ENCODE peak calls at places on chromosomes 4 and X, in four cellular contexts. O is lung, U is IMR-90, I is WERI-Rb-1. N is an unnamed sample.
A peak's percentile ranks its signal among the peaks of the same experiment; 100 is the strongest.

GRCh38 chrX:95884196-95884595 is 800.4 kb upstream of the DIAPH2 start:
- DNase-seq in U (no peak), O (no peak), I (no peak), N (no peak)

GRCh38 chr4:142473218-142473959 is 372.7 kb downstream of the INPP4B start:
- DNase-seq in I (no peak), O (peak; percentile 39), U (no peak), N (no peak)

GRCh38 chrX:155242300-155242699 is 22.0 kb downstream of the RAB39B start:
- DNase-seq in O (no peak), U (no peak), I (no peak), N (no peak)

GRCh38 chr4:126986828-126987227 is 645.9 kb upstream of the INTU start:
- DNase-seq in O (no peak), U (peak; percentile 82), I (no peak), N (no peak)

GRCh38 chr4:73867783-73868182 is 1.4 kb upstream of the CXCL1 start:
- DNase-seq in I (peak; percentile 32), U (no peak), O (no peak), N (no peak)

GRCh38 chr4:127888559-127888958 is 7.9 kb downstream of the PLK4 start:
- DNase-seq in I (no peak), U (no peak), O (no peak), N (no peak)

GRCh38 chrX:107736781-107737531 is 38.6 kb downstream of the TSC22D3 start:
- DNase-seq in O (no peak), U (no peak), I (no peak), N (no peak)

GRCh38 chrX:10615931-10616780 is 4.2 kb downstream of the MID1 start:
- DNase-seq in U (peak; percentile 58), I (peak; percentile 45), O (no peak), N (no peak)

GRCh38 chrX:10021461-10022272 is 54.5 kb downstream of the CLDN34 start:
- DNase-seq in I (no peak), O (no peak), U (peak; percentile 14), N (no peak)

GRCh38 chr4:19301527-19301926 is 950.2 kb upstream of the SLIT2 start:
- DNase-seq in O (no peak), I (no peak), U (no peak), N (no peak)

GRCh38 chr4:4762300-4762699 is 97.2 kb upstream of the MSX1 start:
- DNase-seq in I (no peak), U (no peak), O (no peak), N (no peak)

GRCh38 chrX:35122756-35123155 is 180.2 kb downstream of the FAM47B start:
- DNase-seq in O (no peak), U (peak; percentile 70), I (no peak), N (no peak)

GRCh38 chr4:2696423-2696822 is 59.7 kb downstream of the TNIP2 start:
- DNase-seq in I (no peak), U (no peak), O (no peak), N (no peak)

GRCh38 chr4:153741529-153741928 is 18.3 kb downstream of the RNF175 start:
- DNase-seq in U (no peak), O (no peak), I (no peak), N (no peak)

GRCh38 chr4:22191565-22192301 is 243.2 kb upstream of the KCNIP4 start:
- DNase-seq in O (no peak), U (no peak), I (no peak), N (no peak)

GRCh38 chr4:139522457-139522856 is 33.6 kb downstream of the SETD7 start:
- DNase-seq in U (no peak), I (no peak), O (no peak), N (no peak)

DNA sequence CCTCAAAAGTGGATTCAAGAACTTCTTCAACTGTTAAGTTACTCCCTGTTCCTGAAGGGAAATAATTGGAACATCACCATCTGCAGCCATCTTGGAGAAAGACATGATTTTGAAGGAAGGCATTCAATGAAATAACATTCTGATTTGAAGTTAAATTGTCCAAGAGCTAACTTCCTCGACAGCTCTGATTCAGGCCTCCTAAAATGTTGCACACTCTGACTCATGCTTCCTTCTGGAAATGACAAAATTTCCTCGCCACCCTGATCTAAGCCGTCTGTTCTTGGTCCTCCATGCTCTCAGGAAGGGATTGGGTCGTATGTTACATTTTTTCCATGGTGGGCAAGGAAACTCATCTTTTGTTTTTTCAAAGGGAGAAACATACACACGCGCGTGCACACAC is 496.9 kb upstream of the DIPK2B start:
- DNase-seq in O (no peak), I (no peak), U (peak; percentile 90), N (no peak)
- H3K27ac ChIP-seq in O (no peak overlapping the region), I (no peak overlapping the region), U (peak overlapping the region; percentile 16), N (no peak overlapping the region)

GRCh38 chrX:40542972-40543371 is 37.8 kb upstream of the ATP6AP2 start:
- DNase-seq in U (no peak), O (no peak), I (no peak), N (no peak)

GRCh38 chrX:40539214-40540142 is 41.3 kb upstream of the ATP6AP2 start:
- DNase-seq in O (peak; percentile 59), I (peak; percentile 71), U (peak; percentile 71), N (peak; percentile 64)

GRCh38 chrX:40543661-40544328 is 37.0 kb upstream of the ATP6AP2 start:
- DNase-seq in O (no peak), I (peak; percentile 25), U (peak; percentile 71), N (no peak)

GRCh38 chrX:40544343-40545250 is 36.2 kb upstream of the ATP6AP2 start:
- DNase-seq in O (no peak), U (peak; percentile 25), I (peak; percentile 35), N (no peak)

DNA sequence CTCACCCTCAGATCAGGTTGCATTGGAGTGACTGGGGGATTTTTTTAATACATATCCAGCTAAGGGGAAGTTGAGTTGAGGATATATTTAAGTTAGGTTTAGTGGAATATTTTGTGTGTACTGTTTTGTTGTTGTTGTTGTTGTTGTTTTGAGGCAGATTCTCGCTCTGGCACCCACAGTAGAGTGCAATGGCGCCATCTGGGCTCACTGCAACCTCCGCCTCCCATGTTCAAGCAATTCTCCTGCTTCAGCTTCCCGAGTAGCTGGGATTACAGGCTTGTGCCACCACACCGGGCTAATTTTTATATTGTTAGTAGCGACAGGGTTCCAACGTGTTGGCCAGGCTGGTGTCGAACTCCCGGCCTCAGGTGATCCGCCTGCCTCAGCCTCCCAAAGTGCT is 38.6 kb upstream of the ATP6AP2 start:
- DNase-seq in U (no peak), I (peak; percentile 24), O (no peak), N (no peak)
- TF ChIP-seq CTCF in U (no peak), I (peak; percentile 46), O (no peak), N (no peak)

GRCh38 chrX:56932653-56933339 is 62.5 kb downstream of the SPIN3 start:
- DNase-seq in I (no peak), U (no peak), O (no peak), N (no peak)
- H3K27me3 ChIP-seq in I (peaks cover 16% of the 10 kb centered on the region), U (no peaks in the 10 kb centered on the region), O (no peaks in the 10 kb centered on the region), N (no peaks in the 10 kb centered on the region)

GRCh38 chr4:77197361-77197760 is 40.4 kb downstream of the CCNG2 start:
- DNase-seq in I (no peak), O (no peak), U (no peak), N (no peak)

GRCh38 chr4:77194989-77195388 is 38.0 kb downstream of the CCNG2 start:
- DNase-seq in O (no peak), U (no peak), I (peak; percentile 61), N (no peak)

GRCh38 chr4:77199276-77199675 is 42.3 kb downstream of the CCNG2 start:
- DNase-seq in U (no peak), O (no peak), I (no peak), N (no peak)

GRCh38 chr4:77194366-77194765 is 37.4 kb downstream of the CCNG2 start:
- DNase-seq in I (no peak), O (no peak), U (no peak), N (no peak)

DNA sequence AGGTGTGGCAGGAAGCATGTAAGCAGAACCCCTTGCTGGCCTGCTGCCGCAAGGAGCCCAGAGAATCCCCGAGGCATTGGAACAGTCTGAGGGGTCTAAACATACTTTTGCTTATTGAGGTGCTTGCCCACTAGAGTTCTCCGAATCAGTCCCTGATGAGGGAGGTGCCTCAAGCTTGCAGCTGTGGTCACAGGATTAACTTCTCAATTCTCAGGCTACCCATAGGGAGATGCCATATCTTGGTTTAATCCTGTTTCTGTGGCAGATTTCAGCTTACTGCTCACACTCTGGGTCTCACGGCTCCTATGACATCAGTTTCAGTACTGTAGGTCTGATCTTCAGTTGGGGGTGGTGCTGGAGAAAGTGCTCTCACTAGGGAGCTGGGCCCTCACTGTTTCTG is 39.9 kb downstream of the CCNG2 start:
- DNase-seq in I (peak; percentile 55), U (no peak), O (no peak), N (no peak)
- H3K27ac ChIP-seq in I (no peak overlapping the region), U (no peak overlapping the region), O (no peak overlapping the region), N (no peak overlapping the region)

GRCh38 chr4:161642708-161643107 is 521.1 kb downstream of the FSTL5 start:
- DNase-seq in U (no peak), I (no peak), O (no peak), N (no peak)
- TF ChIP-seq CTCF in U (no peak), I (no peak), O (no peak), N (no peak)

DNA sequence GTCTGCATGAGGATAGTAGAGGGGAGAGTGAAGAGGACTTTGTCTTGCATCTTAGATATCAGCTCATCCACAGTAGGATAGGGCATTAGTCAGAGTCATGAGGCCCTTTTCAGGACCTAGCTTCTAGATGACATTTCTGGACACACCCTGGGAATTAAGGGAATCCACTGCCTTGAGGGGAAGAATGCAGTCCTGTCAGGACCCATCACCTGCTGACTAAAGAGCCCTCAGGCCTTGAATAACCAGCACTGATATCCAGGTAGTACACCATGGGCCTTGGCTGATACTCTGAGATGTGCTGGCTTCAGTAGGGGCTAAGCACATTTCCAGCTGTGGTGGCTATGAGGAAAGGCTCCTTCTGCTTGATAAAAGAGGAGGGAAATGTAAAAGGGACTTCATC is 134.4 kb downstream of the EDA2R start:
- DNase-seq in O (no peak), U (no peak), I (no peak), N (no peak)
- H3K27me3 ChIP-seq in O (no peaks in the 10 kb centered on the region), U (no peaks in the 10 kb centered on the region), I (peaks cover 10% of the 10 kb centered on the region), N (no peaks in the 10 kb centered on the region)

DNA sequence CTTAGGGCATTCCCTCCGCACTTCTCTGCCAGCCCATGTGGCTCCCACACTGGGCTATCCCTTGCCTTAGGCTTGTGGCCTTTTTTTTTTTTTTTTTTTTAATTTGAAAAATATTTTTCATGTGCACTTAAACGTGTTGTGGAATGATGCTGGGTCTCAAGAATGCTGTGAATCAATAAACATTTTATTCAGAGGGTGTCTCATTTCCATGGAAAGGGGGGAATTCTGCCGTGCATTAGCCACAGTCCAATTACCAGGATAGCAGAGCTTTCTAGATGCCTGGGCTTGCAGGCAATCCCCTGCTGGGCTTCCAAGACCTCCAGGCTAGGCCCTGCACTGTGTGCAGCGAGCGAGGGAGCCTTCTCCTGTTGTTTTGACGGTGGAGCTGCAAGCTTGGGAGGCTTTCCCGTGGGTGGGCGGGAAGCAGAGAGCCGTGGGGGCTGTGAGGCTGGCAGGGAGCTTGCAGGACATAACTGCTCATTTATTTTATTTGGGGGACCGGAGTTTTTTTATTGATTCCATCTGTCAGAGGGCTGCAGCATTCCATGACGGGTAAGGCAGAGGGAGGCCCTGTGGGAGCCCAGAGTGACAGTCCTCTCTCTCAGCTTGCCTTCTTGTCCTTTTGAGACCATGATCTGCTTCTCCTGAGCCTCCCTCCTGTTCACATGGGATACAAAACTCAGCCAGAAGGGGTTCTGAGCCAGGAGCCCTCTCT is 2.6 kb upstream of the CPZ start:
- DNase-seq in U (peak; percentile 40), O (no peak), I (no peak), N (no peak)
- H3K27ac ChIP-seq in U (no peak overlapping the region), O (no peak overlapping the region), I (no peak overlapping the region), N (no peak overlapping the region)

GRCh38 chr4:39658756-39659155 is 20.1 kb upstream of the SMIM14 start:
- DNase-seq in O (no peak), I (no peak), U (peak; percentile 7), N (no peak)
- TF ChIP-seq CTCF in O (no peak), I (no peak), U (peak; percentile 66), N (peak; percentile 14)

N was measured in CD4-positive, alpha-beta T cell.